ENCODE peak calls at places on chromosomes 2 and 18, in four cellular contexts. One of them, this sample, is unnamed.

GRCh38 chr2:234661146-234661545 is 164.3 kb upstream of the ARL4C start:
- DNase-seq in SJCRH30: peak; percentile 20
- DNase-seq in OCI-LY7: no peak
- DNase-seq in NT2/D1: no peak
- DNase-seq in this sample: no peak

GRCh38 chr18:64474751-64475150 is 325.9 kb upstream of the LINC00305 start:
- DNase-seq in SJCRH30: no peak
- DNase-seq in OCI-LY7: no peak
- DNase-seq in NT2/D1: no peak
- DNase-seq in this sample: no peak

GRCh38 chr18:72541871-72542690 is 2.1 kb downstream of the CBLN2 start:
- DNase-seq in SJCRH30: no peak
- DNase-seq in OCI-LY7: no peak
- DNase-seq in NT2/D1: no peak
- DNase-seq in this sample: peak; percentile 87

GRCh38 chr2:9174771-9175441 is 31.7 kb upstream of the ASAP2 start:
- DNase-seq in SJCRH30: peak; percentile 92
- DNase-seq in OCI-LY7: peak; percentile 45
- DNase-seq in NT2/D1: peak; percentile 35
- DNase-seq in this sample: no peak

GRCh38 chr2:204494681-204495080 is 50.6 kb upstream of the PARD3B start:
- DNase-seq in SJCRH30: no peak
- DNase-seq in OCI-LY7: no peak
- DNase-seq in NT2/D1: no peak
- DNase-seq in this sample: no peak

GRCh38 chr2:47069628-47070154 is 85.4 kb downstream of the STPG4 start:
- DNase-seq in SJCRH30: peak; percentile 87
- DNase-seq in OCI-LY7: no peak
- DNase-seq in NT2/D1: peak; percentile 78
- DNase-seq in this sample: peak; percentile 91

GRCh38 chr18:68796936-68797690 is 767 bp upstream of the CCDC102B start:
- DNase-seq in SJCRH30: peak; percentile 49
- DNase-seq in OCI-LY7: no peak
- DNase-seq in NT2/D1: no peak
- DNase-seq in this sample: peak; percentile 6

GRCh38 chr2:48883661-48884060 is 128.1 kb upstream of the LHCGR start:
- DNase-seq in SJCRH30: peak; percentile 47
- DNase-seq in OCI-LY7: no peak
- DNase-seq in NT2/D1: no peak
- DNase-seq in this sample: no peak

GRCh38 chr2:91748869-91749268 is 3057.4 kb downstream of the RPIA start:
- DNase-seq in SJCRH30: no peak
- DNase-seq in OCI-LY7: no peak
- DNase-seq in NT2/D1: no peak
- DNase-seq in this sample: peak; percentile 16

GRCh38 chr2:14867853-14868252 is 235.3 kb downstream of the LRATD1 start:
- DNase-seq in SJCRH30: no peak
- DNase-seq in OCI-LY7: no peak
- DNase-seq in NT2/D1: no peak
- DNase-seq in this sample: no peak

GRCh38 chr2:218400167-218400929 is 680 bp downstream of the CTDSP1 start:
- DNase-seq in SJCRH30: peak; percentile 51
- DNase-seq in OCI-LY7: peak; percentile 46
- DNase-seq in NT2/D1: no peak
- DNase-seq in this sample: peak; percentile 82

GRCh38 chr2:37645363-37645762 is 26.1 kb downstream of the CDC42EP3 start:
- DNase-seq in SJCRH30: no peak
- DNase-seq in OCI-LY7: no peak
- DNase-seq in NT2/D1: no peak
- DNase-seq in this sample: no peak

GRCh38 chr2:47255794-47256193 is 100.7 kb upstream of the STPG4 start:
- DNase-seq in SJCRH30: no peak
- DNase-seq in OCI-LY7: no peak
- DNase-seq in NT2/D1: no peak
- DNase-seq in this sample: no peak

GRCh38 chr2:8255448-8255800 is 426.4 kb upstream of the ID2 start:
- DNase-seq in SJCRH30: no peak
- DNase-seq in OCI-LY7: no peak
- DNase-seq in NT2/D1: peak; percentile 83
- DNase-seq in this sample: peak; percentile 39

GRCh38 chr2:109260886-109261700 is 132.1 kb downstream of the SH3RF3 start:
- DNase-seq in SJCRH30: peak; percentile 23
- DNase-seq in OCI-LY7: no peak
- DNase-seq in NT2/D1: peak; percentile 22
- DNase-seq in this sample: peak; percentile 75

GRCh38 chr18:13335903-13336302 is 117.3 kb downstream of the LDLRAD4 start:
- DNase-seq in SJCRH30: no peak
- DNase-seq in OCI-LY7: no peak
- DNase-seq in NT2/D1: no peak
- DNase-seq in this sample: no peak

GRCh38 chr2:27884546-27884945 is 5.6 kb downstream of the RBKS start:
- DNase-seq in SJCRH30: no peak
- DNase-seq in OCI-LY7: no peak
- DNase-seq in NT2/D1: no peak
- DNase-seq in this sample: no peak

GRCh38 chr2:54770676-54771075 is 47.2 kb downstream of the EML6 start:
- DNase-seq in SJCRH30: no peak
- DNase-seq in OCI-LY7: no peak
- DNase-seq in NT2/D1: no peak
- DNase-seq in this sample: no peak

GRCh38 chr2:104774631-104775030 is 79.3 kb upstream of the POU3F3 start:
- DNase-seq in SJCRH30: peak; percentile 37
- DNase-seq in OCI-LY7: no peak
- DNase-seq in NT2/D1: no peak
- DNase-seq in this sample: no peak

GRCh38 chr2:177229448-177230242 is 17.1 kb downstream of the HNRNPA3 start:
- DNase-seq in SJCRH30: no peak
- DNase-seq in OCI-LY7: no peak
- DNase-seq in NT2/D1: no peak
- DNase-seq in this sample: no peak

GRCh38 chr2:166957686-166958085 is 69.4 kb downstream of the XIRP2 start:
- DNase-seq in SJCRH30: no peak
- DNase-seq in OCI-LY7: no peak
- DNase-seq in NT2/D1: no peak
- DNase-seq in this sample: no peak

GRCh38 chr2:201580486-201580885 is 62.8 kb downstream of the TMEM237 start:
- DNase-seq in SJCRH30: no peak
- DNase-seq in OCI-LY7: no peak
- DNase-seq in NT2/D1: no peak
- DNase-seq in this sample: no peak

GRCh38 chr18:25446972-25447371 is 95.0 kb upstream of the ZNF521 start:
- DNase-seq in SJCRH30: no peak
- DNase-seq in OCI-LY7: peak; percentile 16
- DNase-seq in NT2/D1: no peak
- DNase-seq in this sample: no peak

GRCh38 chr18:26863122-26863879 is 2.2 kb downstream of the AQP4 start:
- DNase-seq in SJCRH30: no peak
- DNase-seq in OCI-LY7: no peak
- DNase-seq in NT2/D1: no peak
- DNase-seq in this sample: peak; percentile 70

GRCh38 chr2:170446078-170446477 is 268.1 kb downstream of the MYO3B start:
- DNase-seq in SJCRH30: peak; percentile 69
- DNase-seq in OCI-LY7: no peak
- DNase-seq in NT2/D1: no peak
- DNase-seq in this sample: no peak

GRCh38 chr2:195674491-195675226 is 17.6 kb downstream of the SLC39A10 start:
- DNase-seq in SJCRH30: no peak
- DNase-seq in OCI-LY7: no peak
- DNase-seq in NT2/D1: no peak
- DNase-seq in this sample: no peak

GRCh38 chr18:3794537-3795348 is 344.8 kb downstream of the TGIF1 start:
- DNase-seq in SJCRH30: no peak
- DNase-seq in OCI-LY7: peak; percentile 16
- DNase-seq in NT2/D1: no peak
- DNase-seq in this sample: no peak

GRCh38 chr18:44945847-44946490 is 265.3 kb downstream of the SETBP1 start:
- DNase-seq in SJCRH30: no peak
- DNase-seq in OCI-LY7: no peak
- DNase-seq in NT2/D1: peak; percentile 52
- DNase-seq in this sample: peak; percentile 28

GRCh38 chr2:232239956-232240681 is 138.4 kb upstream of the ALPP start:
- DNase-seq in SJCRH30: no peak
- DNase-seq in OCI-LY7: no peak
- DNase-seq in NT2/D1: no peak
- DNase-seq in this sample: no peak

GRCh38 chr2:45627911-45628310 is 16.8 kb upstream of the SRBD1 start:
- DNase-seq in SJCRH30: no peak
- DNase-seq in OCI-LY7: no peak
- DNase-seq in NT2/D1: no peak
- DNase-seq in this sample: no peak

GRCh38 chr18:61334491-61334850 is 1.2 kb downstream of the CDH20 start:
- DNase-seq in SJCRH30: no peak
- DNase-seq in OCI-LY7: no peak
- DNase-seq in NT2/D1: no peak
- DNase-seq in this sample: no peak

GRCh38 chr18:61331051-61331450 is 2.2 kb upstream of the CDH20 start:
- DNase-seq in SJCRH30: no peak
- DNase-seq in OCI-LY7: no peak
- DNase-seq in NT2/D1: no peak
- DNase-seq in this sample: no peak

GRCh38 chr18:61333746-61334490 is 688 bp downstream of the CDH20 start:
- DNase-seq in SJCRH30: no peak
- DNase-seq in OCI-LY7: no peak
- DNase-seq in NT2/D1: peak; percentile 1
- DNase-seq in this sample: peak; percentile 70

GRCh38 chr18:61334951-61335736 is 1.9 kb downstream of the CDH20 start:
- DNase-seq in SJCRH30: no peak
- DNase-seq in OCI-LY7: no peak
- DNase-seq in NT2/D1: no peak
- DNase-seq in this sample: no peak

DNA sequence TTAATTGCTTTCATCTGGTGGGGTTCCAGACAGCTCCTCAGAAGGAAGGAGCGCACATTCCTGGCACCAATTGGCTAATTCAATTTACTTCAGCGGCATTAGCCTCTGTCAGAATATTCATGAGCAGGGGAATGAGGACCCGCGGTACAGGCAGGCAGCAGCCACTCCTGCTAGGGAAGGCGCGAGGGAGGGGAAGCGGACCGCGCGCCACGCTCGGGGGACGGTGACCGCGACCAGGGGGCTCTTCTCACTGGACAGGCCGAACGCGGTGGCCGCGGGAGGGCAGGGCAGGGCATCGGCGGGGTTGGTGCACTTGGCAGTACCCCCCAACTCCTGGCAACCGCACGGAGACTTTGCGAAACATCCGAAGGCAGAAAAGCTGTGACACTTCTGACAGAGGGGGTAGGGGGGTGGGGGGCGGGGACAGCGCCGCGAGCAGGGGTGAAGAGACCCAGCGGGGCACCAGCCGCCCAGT is at the start of gene CDH20:
- DNase-seq in SJCRH30: no peak
- DNase-seq in OCI-LY7: no peak
- DNase-seq in NT2/D1: peak; percentile 25
- DNase-seq in this sample: peak; percentile 76
- H3K4me3 ChIP-seq in SJCRH30: no peak within 1 kb of the TSS
- H3K4me3 ChIP-seq in OCI-LY7: no peak within 1 kb of the TSS
- H3K4me3 ChIP-seq in NT2/D1: peak within 1 kb of the TSS; percentile 61
- H3K4me3 ChIP-seq in this sample: peak within 1 kb of the TSS; percentile 65

DNA sequence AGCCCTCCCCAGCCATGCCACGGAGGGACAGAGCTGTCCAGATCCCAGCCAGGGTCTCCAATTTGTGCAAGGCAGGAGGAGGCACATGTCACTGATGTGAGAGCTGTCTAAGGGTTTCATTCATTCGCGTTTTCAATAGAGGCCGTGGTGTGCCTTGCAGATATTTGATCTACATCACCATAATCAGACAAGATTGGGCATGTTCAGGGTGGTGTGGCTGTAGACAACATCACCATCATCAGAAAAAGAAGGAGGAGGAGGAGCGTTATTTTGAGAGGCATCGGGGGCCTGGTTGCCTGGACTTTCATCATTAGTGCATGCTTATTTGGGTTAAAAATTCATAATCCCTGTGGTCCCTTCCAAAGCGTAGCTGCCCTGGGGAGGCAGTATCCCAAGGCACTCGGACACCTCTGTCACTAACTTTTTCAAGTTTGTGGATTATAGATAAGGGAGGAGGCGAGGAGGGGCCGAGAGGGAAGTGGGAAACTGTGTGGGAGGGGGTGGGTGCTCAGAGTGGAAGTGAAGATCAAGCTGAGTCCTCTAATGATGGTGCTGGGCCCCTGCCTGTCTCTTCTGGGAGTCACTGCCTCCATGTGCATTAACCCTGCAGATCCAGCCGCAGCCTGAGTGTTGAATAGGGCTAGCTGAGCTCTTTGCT is 194.1 kb downstream of the CTIF start:
- DNase-seq in SJCRH30: no peak
- DNase-seq in OCI-LY7: no peak
- DNase-seq in NT2/D1: no peak
- DNase-seq in this sample: no peak
- H3K4me3 ChIP-seq in SJCRH30: no peak overlapping the region
- H3K4me3 ChIP-seq in OCI-LY7: no peak overlapping the region
- H3K4me3 ChIP-seq in NT2/D1: no peak overlapping the region
- H3K4me3 ChIP-seq in this sample: no peak overlapping the region

DNA sequence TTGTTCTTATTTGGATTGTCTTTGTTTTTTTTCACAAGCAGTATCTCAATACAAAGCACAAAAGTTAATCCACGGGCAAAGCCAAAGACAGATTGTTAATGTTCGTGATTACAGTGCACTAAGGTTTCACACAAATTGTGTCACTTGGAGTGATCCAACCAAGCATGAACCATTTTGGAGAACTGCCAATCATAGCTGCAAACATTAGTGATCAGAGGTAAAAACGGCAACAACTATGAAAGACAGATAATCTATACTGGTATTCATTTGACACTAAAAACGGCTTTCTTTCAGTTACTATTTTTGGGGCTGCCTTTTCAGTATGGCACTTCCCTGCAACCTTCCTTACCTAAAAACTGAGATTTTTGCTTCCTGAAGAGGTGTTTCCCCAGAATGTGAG is 213.1 kb upstream of the GULP1 start:
- DNase-seq in SJCRH30: no peak
- DNase-seq in OCI-LY7: no peak
- DNase-seq in NT2/D1: no peak
- DNase-seq in this sample: no peak
- H3K4me3 ChIP-seq in SJCRH30: no peak overlapping the region
- H3K4me3 ChIP-seq in OCI-LY7: no peak overlapping the region
- H3K4me3 ChIP-seq in NT2/D1: no peak overlapping the region
- H3K4me3 ChIP-seq in this sample: no peak overlapping the region

DNA sequence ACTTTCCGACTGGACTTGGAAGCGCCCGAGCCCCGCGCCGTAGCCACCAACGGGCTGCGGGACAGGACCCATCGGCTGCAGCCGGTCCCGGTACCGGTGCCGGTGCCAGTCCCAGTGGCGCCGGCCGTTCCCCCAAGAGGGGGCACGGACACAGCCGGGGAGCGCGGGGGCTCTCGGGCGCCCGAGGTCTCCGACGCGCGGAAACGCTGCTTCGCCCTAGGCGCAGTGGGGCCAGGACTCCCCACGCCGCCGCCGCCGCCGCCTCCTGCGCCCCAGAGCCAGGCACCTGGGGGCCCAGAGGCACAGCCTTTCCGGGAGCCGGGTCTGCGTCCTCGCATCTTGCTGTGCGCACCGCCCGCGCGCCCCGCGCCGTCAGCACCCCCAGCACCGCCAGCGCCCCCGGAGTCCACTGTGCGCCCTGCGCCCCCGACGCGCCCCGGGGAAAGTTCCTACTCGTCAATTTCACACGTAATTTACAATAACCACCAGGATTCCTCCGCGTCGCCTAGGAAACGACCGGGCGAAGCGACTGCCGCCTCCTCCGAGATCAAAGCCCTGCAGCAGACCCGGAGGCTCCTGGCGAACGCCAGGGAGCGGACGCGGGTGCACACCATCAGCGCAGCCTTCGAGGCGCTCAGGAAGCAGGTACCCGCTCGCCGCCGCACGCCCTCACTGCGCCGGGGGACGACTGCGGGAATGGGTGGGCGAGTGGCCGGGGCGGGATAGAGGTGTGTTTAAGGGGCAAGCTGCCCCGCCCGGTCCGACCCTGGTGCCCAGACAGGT is 713 bp downstream of the ATOH8 start:
- DNase-seq in SJCRH30: peak; percentile 71
- DNase-seq in OCI-LY7: no peak
- DNase-seq in NT2/D1: no peak
- DNase-seq in this sample: peak; percentile 91
- H3K4me3 ChIP-seq in SJCRH30: peak overlapping the region; percentile 88
- H3K4me3 ChIP-seq in OCI-LY7: peak overlapping the region; percentile 60
- H3K4me3 ChIP-seq in NT2/D1: peak overlapping the region; percentile 61
- H3K4me3 ChIP-seq in this sample: peak overlapping the region; percentile 62

This sample was measured in H7.